ENCODE peak calls at places on chromosomes 4 and X, in four cellular contexts. D is fibroblast of villous mesenchyme, F is T-helper 17 cell, Q is activated gamma-delta T cell treated with Interleukin-2 at 50 U/mL for 16 hours. O is an unnamed sample.

GRCh38 chr4:130689182-130689581 is 1593.2 kb downstream of the C4orf33 start:
- DNase-seq in D (no peak), F (no peak), Q (no peak), O (no peak)

GRCh38 chr4:3361406-3361805 is 68.6 kb downstream of the RGS12 start:
- DNase-seq in D (no peak), F (no peak), Q (no peak), O (no peak)

GRCh38 chrX:17689971-17690409 is 47.3 kb upstream of the SCML1 start:
- DNase-seq in D (peak), F (no peak), Q (peak), O (peak)

GRCh38 chrX:20529711-20530110 is 263.0 kb upstream of the RPS6KA3 start:
- DNase-seq in D (no peak), F (no peak), Q (no peak), O (no peak)

GRCh38 chrX:133090410-133090809 is 6.5 kb downstream of the USP26 start:
- DNase-seq in D (no peak), F (no peak), Q (no peak), O (no peak)

GRCh38 chrX:124211312-124211942 is 121.0 kb upstream of the TEX13D start:
- DNase-seq in D (peak), F (no peak), Q (no peak), O (no peak)

GRCh38 chrX:16240231-16240905 is 73.1 kb downstream of the MAGEB17 start:
- DNase-seq in D (peak), F (no peak), Q (no peak), O (no peak)

GRCh38 chr4:38062088-38062893 is 102.1 kb downstream of the PTTG2 start:
- DNase-seq in D (peak), F (peak), Q (peak), O (peak)

GRCh38 chrX:150906694-150907093 is 8.2 kb upstream of the CD99L2 start:
- DNase-seq in D (no peak), F (no peak), Q (no peak), O (no peak)

GRCh38 chr4:53196195-53196641 is 169.6 kb downstream of the SCFD2 start:
- DNase-seq in D (peak), F (no peak), Q (no peak), O (no peak)

GRCh38 chrX:74906427-74906826 is 18.8 kb downstream of the NEXMIF start:
- DNase-seq in D (no peak), F (no peak), Q (no peak), O (no peak)

GRCh38 chr4:86098691-86099090 is 261.2 kb downstream of the MAPK10 start:
- DNase-seq in D (no peak), F (no peak), Q (no peak), O (no peak)

GRCh38 chr4:7051905-7052304 is 8.7 kb downstream of the TADA2B start:
- DNase-seq in D (no peak), F (no peak), Q (no peak), O (no peak)

GRCh38 chr4:26420903-26421302 is 69.4 kb downstream of the CCKAR start:
- DNase-seq in D (no peak), F (no peak), Q (no peak), O (no peak)

GRCh38 chr4:187171731-187172339 is 448.2 kb upstream of the FAT1 start:
- DNase-seq in D (no peak), F (no peak), Q (no peak), O (no peak)

GRCh38 chr4:17482716-17483115 is 29.2 kb downstream of the QDPR start:
- DNase-seq in D (no peak), F (no peak), Q (no peak), O (no peak)

GRCh38 chrX:140764401-140764919 is 54.9 kb downstream of the LINC00632 start:
- DNase-seq in D (peak), F (no peak), Q (no peak), O (no peak)

GRCh38 chrX:136344321-136344720 is 43.6 kb downstream of the ADGRG4 start:
- DNase-seq in D (no peak), F (no peak), Q (no peak), O (no peak)

GRCh38 chrX:30248854-30249253 is 1.9 kb downstream of the MAGEB1 start:
- DNase-seq in D (no peak), F (no peak), Q (no peak), O (no peak)

GRCh38 chrX:22081475-22082092 is 49.5 kb downstream of the PHEX start:
- DNase-seq in D (peak), F (no peak), Q (peak), O (peak)

GRCh38 chrX:65035451-65035779 is 59.2 kb upstream of the ZC4H2 start:
- DNase-seq in D (peak), F (no peak), Q (no peak), O (no peak)

GRCh38 chr4:182555997-182556418 is 312.8 kb downstream of the TENM3 start:
- DNase-seq in D (peak), F (no peak), Q (no peak), O (no peak)

GRCh38 chrX:68824152-68824433 is 4.7 kb upstream of the EFNB1 start:
- DNase-seq in D (no peak), F (no peak), Q (no peak), O (no peak)

GRCh38 chrX:45715787-45716186 is 515.1 kb upstream of the DIPK2B start:
- DNase-seq in D (no peak), F (no peak), Q (no peak), O (no peak)

GRCh38 chrX:6432211-6432610 is 102.7 kb downstream of the VCX3A start:
- DNase-seq in D (no peak), F (no peak), Q (no peak), O (no peak)

GRCh38 chrX:97399400-97399799 is 515.7 kb downstream of the RPA4 start:
- DNase-seq in D (peak), F (no peak), Q (no peak), O (no peak)

GRCh38 chr4:126385954-126386353 is 1071.2 kb downstream of the FAT4 start:
- DNase-seq in D (no peak), F (no peak), Q (no peak), O (no peak)

GRCh38 chr4:25930722-25931354 is 16.8 kb downstream of the SMIM20 start:
- DNase-seq in D (no peak), F (no peak), Q (no peak), O (no peak)

GRCh38 chr4:178664636-178665035 is 1222.4 kb upstream of the AGA start:
- DNase-seq in D (no peak), F (no peak), Q (no peak), O (no peak)

GRCh38 chrX:73987166-73987565 is 316.8 kb upstream of the ZCCHC13 start:
- DNase-seq in D (no peak), F (no peak), Q (no peak), O (no peak)

O was measured in left lobe of liver.